ENCODE peak calls at places on chromosome 15, in six cellular contexts. R, J, Y, X, Z and P are unnamed samples.

GRCh38 chr15:50330921-50331320 is 24.1 kb downstream of the GABPB1 start:
- DNase-seq in R (no peak), J (no peak), Y (no peak), X (no peak), Z (no peak), P (peak; percentile 25)

GRCh38 chr15:57692709-57693108 is 13.8 kb upstream of the POLR2M start:
- DNase-seq in R (no peak), J (no peak), Y (no peak), X (no peak), Z (no peak), P (no peak)

GRCh38 chr15:48324949-48325348 is 6.3 kb upstream of the DUT start:
- DNase-seq in R (no peak), J (no peak), Y (peak; percentile 8), X (no peak), Z (no peak), P (no peak)

GRCh38 chr15:60477991-60478632 is 830 bp downstream of the ICE2 start:
- DNase-seq in R (no peak), J (no peak), Y (peak; percentile 30), X (no peak), Z (peak; percentile 18), P (peak; percentile 25)

GRCh38 chr15:67101981-67102929 is 36.9 kb downstream of the SMAD3 start:
- DNase-seq in R (no peak), J (no peak), Y (no peak), X (no peak), Z (peak; percentile 80), P (peak; percentile 67)

GRCh38 chr15:81686021-81686420 is 312.0 kb upstream of the TMC3 start:
- DNase-seq in R (no peak), J (no peak), Y (no peak), X (no peak), Z (no peak), P (no peak)

GRCh38 chr15:65887565-65887964 is 18.3 kb downstream of the RAB11A start:
- DNase-seq in R (no peak), J (no peak), Y (no peak), X (peak; percentile 13), Z (no peak), P (no peak)

GRCh38 chr15:100265641-100266035 is 76.1 kb downstream of the ADAMTS17 start:
- DNase-seq in R (no peak), J (no peak), Y (no peak), X (no peak), Z (no peak), P (no peak)

GRCh38 chr15:78076231-78077052 is 1.1 kb downstream of the TBC1D2B start:
- DNase-seq in R (no peak), J (no peak), Y (peak; percentile 11), X (no peak), Z (no peak), P (no peak)

GRCh38 chr15:78075490-78076230 is 1.9 kb downstream of the TBC1D2B start:
- DNase-seq in R (peak; percentile 73), J (peak; percentile 46), Y (peak; percentile 84), X (no peak), Z (no peak), P (no peak)

GRCh38 chr15:78077860-78078187 is 313 bp upstream of the TBC1D2B start:
- DNase-seq in R (no peak), J (no peak), Y (no peak), X (no peak), Z (no peak), P (no peak)

GRCh38 chr15:78079296-78080087 is 2.0 kb upstream of the TBC1D2B start:
- DNase-seq in R (no peak), J (no peak), Y (no peak), X (no peak), Z (no peak), P (no peak)

GRCh38 chr15:78077053-78077859 is at the start of gene TBC1D2B:
- DNase-seq in R (no peak), J (peak; percentile 74), Y (peak; percentile 60), X (peak; percentile 64), Z (peak; percentile 77), P (peak; percentile 87)
- TF ChIP-seq CTCF in R (no peak), J (no peak), Y (no peak), X (no peak), Z (no peak), P (no peak)

DNA sequence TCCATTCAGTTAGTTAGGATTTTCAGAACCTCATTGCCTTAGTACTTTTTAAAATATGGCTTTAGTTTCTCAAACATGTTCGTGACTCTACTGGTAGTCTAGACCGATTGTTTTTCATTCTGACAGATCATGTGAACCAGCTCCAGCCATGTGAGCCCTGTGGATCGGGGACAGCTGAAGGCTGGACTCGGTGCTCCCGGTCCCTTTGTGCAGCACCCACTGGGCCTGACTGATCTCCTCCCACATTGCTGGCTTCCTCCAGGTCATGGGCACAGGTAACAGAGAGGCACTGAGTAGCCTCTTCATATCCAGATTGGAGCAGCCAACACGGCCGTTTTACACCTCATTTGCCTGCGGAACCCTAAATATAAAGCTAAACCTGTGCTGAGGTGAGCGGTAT is 30.5 kb downstream of the NIPA2 start:
- DNase-seq in R (no peak), J (no peak), Y (no peak), X (no peak), Z (no peak), P (no peak)
- TF ChIP-seq CTCF in R (no peak), J (no peak), Y (no peak), X (no peak), Z (no peak), P (no peak)

DNA sequence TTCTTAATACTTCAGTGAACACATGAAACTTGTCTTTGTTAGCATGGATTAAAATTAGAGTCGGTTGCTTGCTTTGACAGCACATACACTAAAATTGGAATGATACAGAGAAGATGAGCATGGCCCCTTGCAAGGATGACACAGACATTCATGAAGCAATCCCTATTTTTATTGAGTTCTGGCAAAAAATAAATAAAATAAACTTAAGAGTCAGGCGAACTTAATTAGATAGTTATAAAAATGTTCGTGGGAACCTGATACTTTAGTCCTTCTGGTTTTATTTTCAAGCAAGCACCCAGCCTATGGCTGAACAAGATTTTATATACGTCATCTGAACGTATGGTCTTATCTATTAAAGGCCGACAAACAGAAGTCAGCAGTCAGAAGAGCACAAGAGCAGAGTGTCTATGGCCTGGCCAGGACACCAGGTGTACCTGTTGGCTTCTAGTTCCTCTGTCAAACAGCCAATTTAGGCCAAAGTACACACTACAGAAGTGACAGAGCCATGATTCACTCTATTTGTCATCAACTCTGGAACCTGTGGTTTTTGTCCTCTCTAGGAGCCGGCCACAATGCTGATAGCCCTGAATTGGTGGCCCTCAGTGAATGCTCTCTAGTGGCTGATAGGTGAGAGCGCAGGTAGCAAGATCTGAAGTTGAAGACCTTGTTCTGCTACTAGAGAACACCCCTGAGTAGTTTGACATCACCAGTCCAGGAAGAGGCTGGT is 64.3 kb downstream of the LEO1 start:
- DNase-seq in R (no peak), J (no peak), Y (peak; percentile 29), X (no peak), Z (no peak), P (no peak)
- TF ChIP-seq CTCF in R (no peak), J (no peak), Y (no peak), X (no peak), Z (peak; percentile 14), P (no peak)

GRCh38 chr15:56286213-56286612 is 42.5 kb upstream of the RFX7 start:
- DNase-seq in R (no peak), J (no peak), Y (no peak), X (no peak), Z (no peak), P (no peak)
- TF ChIP-seq CTCF in R (peak; percentile 18), J (no peak), Y (no peak), X (no peak), Z (peak; percentile 42), P (peak; percentile 3)